ENCODE peak calls at places on chromosome 20, in five cellular contexts. One of them, this sample, is unnamed.

GRCh38 chr20:23425129-23425528 is 3.8 kb upstream of the NAPB start:
- DNase-seq in GM12865: no peak
- DNase-seq in sigmoid colon: no peak
- DNase-seq in cardiac fibroblast: no peak
- DNase-seq in psoas muscle: no peak
- DNase-seq in this sample: no peak

GRCh38 chr20:45983279-45983743 is 11.3 kb upstream of the ZNF335 start:
- DNase-seq in GM12865: no peak
- DNase-seq in sigmoid colon: peak; percentile 21
- DNase-seq in cardiac fibroblast: no peak
- DNase-seq in psoas muscle: no peak
- DNase-seq in this sample: no peak

GRCh38 chr20:38402089-38402488 is 33.0 kb downstream of the SNHG17 start:
- DNase-seq in GM12865: no peak
- DNase-seq in sigmoid colon: no peak
- DNase-seq in cardiac fibroblast: no peak
- DNase-seq in psoas muscle: no peak
- DNase-seq in this sample: no peak

GRCh38 chr20:58711266-58712051 is 18.9 kb downstream of the NPEPL1 start:
- DNase-seq in GM12865: no peak
- DNase-seq in sigmoid colon: peak; percentile 55
- DNase-seq in cardiac fibroblast: no peak
- DNase-seq in psoas muscle: no peak
- DNase-seq in this sample: no peak

GRCh38 chr20:50834599-50835005 is 39.7 kb downstream of the BCAS4 start:
- DNase-seq in GM12865: no peak
- DNase-seq in sigmoid colon: no peak
- DNase-seq in cardiac fibroblast: peak; percentile 31
- DNase-seq in psoas muscle: no peak
- DNase-seq in this sample: peak; percentile 27

GRCh38 chr20:38109025-38109541 is 56.0 kb downstream of the TGM2 start:
- DNase-seq in GM12865: no peak
- DNase-seq in sigmoid colon: peak; percentile 94
- DNase-seq in cardiac fibroblast: peak; percentile 81
- DNase-seq in psoas muscle: peak; percentile 73
- DNase-seq in this sample: no peak

GRCh38 chr20:45402946-45403345 is 5.1 kb upstream of the DBNDD2 start:
- DNase-seq in GM12865: no peak
- DNase-seq in sigmoid colon: no peak
- DNase-seq in cardiac fibroblast: no peak
- DNase-seq in psoas muscle: no peak
- DNase-seq in this sample: no peak

GRCh38 chr20:32158943-32159660 is 48.4 kb downstream of the PLAGL2 start:
- DNase-seq in GM12865: no peak
- DNase-seq in sigmoid colon: peak; percentile 28
- DNase-seq in cardiac fibroblast: no peak
- DNase-seq in psoas muscle: no peak
- DNase-seq in this sample: no peak

GRCh38 chr20:46703435-46703834 is 6.0 kb upstream of the SLC2A10 start:
- DNase-seq in GM12865: no peak
- DNase-seq in sigmoid colon: no peak
- DNase-seq in cardiac fibroblast: no peak
- DNase-seq in psoas muscle: no peak
- DNase-seq in this sample: no peak

GRCh38 chr20:57439432-57439831 is 48.2 kb downstream of the RBM38 start:
- DNase-seq in GM12865: no peak
- DNase-seq in sigmoid colon: peak; percentile 95
- DNase-seq in cardiac fibroblast: no peak
- DNase-seq in psoas muscle: peak; percentile 80
- DNase-seq in this sample: no peak

GRCh38 chr20:38452880-38453624 is 17.9 kb upstream of the SNHG17 start:
- DNase-seq in GM12865: no peak
- DNase-seq in sigmoid colon: peak; percentile 39
- DNase-seq in cardiac fibroblast: peak; percentile 68
- DNase-seq in psoas muscle: no peak
- DNase-seq in this sample: no peak

GRCh38 chr20:5657190-5657872 is 92.9 kb upstream of the SHLD1 start:
- DNase-seq in GM12865: no peak
- DNase-seq in sigmoid colon: peak; percentile 87
- DNase-seq in cardiac fibroblast: peak; percentile 98
- DNase-seq in psoas muscle: peak; percentile 51
- DNase-seq in this sample: no peak

GRCh38 chr20:46683939-46684750 is 5.1 kb downstream of the TP53RK start:
- DNase-seq in GM12865: no peak
- DNase-seq in sigmoid colon: peak; percentile 72
- DNase-seq in cardiac fibroblast: peak; percentile 70
- DNase-seq in psoas muscle: peak; percentile 62
- DNase-seq in this sample: peak; percentile 20

GRCh38 chr20:47124235-47124717 is 229.6 kb downstream of the EYA2 start:
- DNase-seq in GM12865: no peak
- DNase-seq in sigmoid colon: no peak
- DNase-seq in cardiac fibroblast: peak; percentile 37
- DNase-seq in psoas muscle: no peak
- DNase-seq in this sample: no peak

GRCh38 chr20:38196016-38196415 is 30.9 kb upstream of the TGM2 start:
- DNase-seq in GM12865: no peak
- DNase-seq in sigmoid colon: peak; percentile 25
- DNase-seq in cardiac fibroblast: no peak
- DNase-seq in psoas muscle: no peak
- DNase-seq in this sample: no peak

GRCh38 chr20:32333181-32333987 is 24.7 kb upstream of the ASXL1 start:
- DNase-seq in GM12865: peak; percentile 88
- DNase-seq in sigmoid colon: no peak
- DNase-seq in cardiac fibroblast: no peak
- DNase-seq in psoas muscle: no peak
- DNase-seq in this sample: no peak

GRCh38 chr20:38125157-38126056 is 39.7 kb downstream of the TGM2 start:
- DNase-seq in GM12865: no peak
- DNase-seq in sigmoid colon: peak; percentile 79
- DNase-seq in cardiac fibroblast: peak; percentile 90
- DNase-seq in psoas muscle: peak; percentile 47
- DNase-seq in this sample: no peak

GRCh38 chr20:46020515-46020914 is 8.5 kb upstream of the SLC12A5 start:
- DNase-seq in GM12865: no peak
- DNase-seq in sigmoid colon: no peak
- DNase-seq in cardiac fibroblast: no peak
- DNase-seq in psoas muscle: no peak
- DNase-seq in this sample: no peak

GRCh38 chr20:8535403-8536003 is 403.4 kb downstream of the PLCB1 start:
- DNase-seq in GM12865: peak; percentile 32
- DNase-seq in sigmoid colon: no peak
- DNase-seq in cardiac fibroblast: peak; percentile 26
- DNase-seq in psoas muscle: no peak
- DNase-seq in this sample: peak; percentile 19

GRCh38 chr20:47576516-47577033 is 74.9 kb downstream of the NCOA3 start:
- DNase-seq in GM12865: peak; percentile 68
- DNase-seq in sigmoid colon: peak; percentile 78
- DNase-seq in cardiac fibroblast: peak; percentile 88
- DNase-seq in psoas muscle: peak; percentile 70
- DNase-seq in this sample: peak; percentile 78

GRCh38 chr20:57876163-57876562 is 166.3 kb upstream of the PMEPA1 start:
- DNase-seq in GM12865: no peak
- DNase-seq in sigmoid colon: peak; percentile 17
- DNase-seq in cardiac fibroblast: no peak
- DNase-seq in psoas muscle: no peak
- DNase-seq in this sample: no peak

GRCh38 chr20:4101910-4102309 is 86.6 kb upstream of the RNF24 start:
- DNase-seq in GM12865: no peak
- DNase-seq in sigmoid colon: no peak
- DNase-seq in cardiac fibroblast: no peak
- DNase-seq in psoas muscle: no peak
- DNase-seq in this sample: no peak

GRCh38 chr20:57389695-57390603 is 1.2 kb upstream of the RBM38 start:
- DNase-seq in GM12865: peak; percentile 83
- DNase-seq in sigmoid colon: peak; percentile 74
- DNase-seq in cardiac fibroblast: no peak
- DNase-seq in psoas muscle: peak; percentile 63
- DNase-seq in this sample: no peak

GRCh38 chr20:32108814-32109391 is 611 bp upstream of the TM9SF4 start:
- DNase-seq in GM12865: no peak
- DNase-seq in sigmoid colon: no peak
- DNase-seq in cardiac fibroblast: no peak
- DNase-seq in psoas muscle: no peak
- DNase-seq in this sample: no peak

GRCh38 chr20:23139524-23139923 is 53.4 kb upstream of the CD93 start:
- DNase-seq in GM12865: no peak
- DNase-seq in sigmoid colon: peak; percentile 46
- DNase-seq in cardiac fibroblast: no peak
- DNase-seq in psoas muscle: peak; percentile 20
- DNase-seq in this sample: peak; percentile 14

GRCh38 chr20:2468581-2469407 is 1.8 kb downstream of the SNRPB start:
- DNase-seq in GM12865: peak; percentile 15
- DNase-seq in sigmoid colon: no peak
- DNase-seq in cardiac fibroblast: no peak
- DNase-seq in psoas muscle: no peak
- DNase-seq in this sample: no peak
- H3K4me3 ChIP-seq in GM12865: peak overlapping the region; percentile 96
- H3K4me3 ChIP-seq in sigmoid colon: no peak overlapping the region
- H3K4me3 ChIP-seq in cardiac fibroblast: peak overlapping the region; percentile 89
- H3K4me3 ChIP-seq in psoas muscle: peak overlapping the region; percentile 91
- H3K4me3 ChIP-seq in this sample: peak overlapping the region; percentile 72

GRCh38 chr20:44186201-44186600 is 787 bp downstream of the JPH2 start:
- DNase-seq in GM12865: no peak
- DNase-seq in sigmoid colon: no peak
- DNase-seq in cardiac fibroblast: no peak
- DNase-seq in psoas muscle: peak; percentile 59
- DNase-seq in this sample: no peak
- H3K4me3 ChIP-seq in GM12865: no peak overlapping the region
- H3K4me3 ChIP-seq in sigmoid colon: peak overlapping the region; percentile 60
- H3K4me3 ChIP-seq in cardiac fibroblast: no peak overlapping the region
- H3K4me3 ChIP-seq in psoas muscle: peak overlapping the region; percentile 84
- H3K4me3 ChIP-seq in this sample: peak overlapping the region; percentile 47

GRCh38 chr20:17674722-17675518 is 7.1 kb downstream of the RRBP1 start:
- DNase-seq in GM12865: no peak
- DNase-seq in sigmoid colon: no peak
- DNase-seq in cardiac fibroblast: peak; percentile 67
- DNase-seq in psoas muscle: no peak
- DNase-seq in this sample: no peak

GRCh38 chr20:17678295-17678694 is 3.7 kb downstream of the RRBP1 start:
- DNase-seq in GM12865: no peak
- DNase-seq in sigmoid colon: no peak
- DNase-seq in cardiac fibroblast: no peak
- DNase-seq in psoas muscle: no peak
- DNase-seq in this sample: no peak

GRCh38 chr20:17675519-17676377 is 6.3 kb downstream of the RRBP1 start:
- DNase-seq in GM12865: no peak
- DNase-seq in sigmoid colon: no peak
- DNase-seq in cardiac fibroblast: no peak
- DNase-seq in psoas muscle: no peak
- DNase-seq in this sample: no peak

GRCh38 chr20:17676942-17677341 is 5.1 kb downstream of the RRBP1 start:
- DNase-seq in GM12865: no peak
- DNase-seq in sigmoid colon: no peak
- DNase-seq in cardiac fibroblast: peak; percentile 52
- DNase-seq in psoas muscle: no peak
- DNase-seq in this sample: no peak

DNA sequence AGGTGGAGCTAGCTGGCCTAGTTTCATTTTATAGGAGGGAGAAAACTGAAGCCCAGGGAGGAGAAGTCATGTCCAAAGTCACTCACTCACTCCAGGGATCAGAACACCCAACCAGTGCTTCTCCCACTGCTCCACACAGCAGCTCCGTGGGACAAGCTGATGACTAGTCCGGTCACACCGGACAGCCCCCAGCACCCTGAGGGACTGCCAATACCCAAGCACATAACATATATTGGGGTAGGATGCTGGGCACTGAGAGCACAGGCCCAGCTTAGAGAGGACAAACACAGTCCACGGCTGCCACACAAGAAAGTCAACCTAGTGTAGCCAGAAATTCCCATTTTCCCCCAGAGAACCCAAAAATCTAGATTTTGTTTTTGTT is 5.7 kb downstream of the RRBP1 start:
- DNase-seq in GM12865: no peak
- DNase-seq in sigmoid colon: no peak
- DNase-seq in cardiac fibroblast: no peak
- DNase-seq in psoas muscle: no peak
- DNase-seq in this sample: no peak
- H3K4me3 ChIP-seq in GM12865: no peak overlapping the region
- H3K4me3 ChIP-seq in sigmoid colon: no peak overlapping the region
- H3K4me3 ChIP-seq in cardiac fibroblast: no peak overlapping the region
- H3K4me3 ChIP-seq in psoas muscle: no peak overlapping the region
- H3K4me3 ChIP-seq in this sample: no peak overlapping the region

GRCh38 chr20:49568491-49569151 is 684 bp upstream of the PTGIS start:
- DNase-seq in GM12865: no peak
- DNase-seq in sigmoid colon: peak; percentile 67
- DNase-seq in cardiac fibroblast: peak; percentile 76
- DNase-seq in psoas muscle: no peak
- DNase-seq in this sample: no peak
- H3K4me3 ChIP-seq in GM12865: no peak overlapping the region
- H3K4me3 ChIP-seq in sigmoid colon: peak overlapping the region; percentile 47
- H3K4me3 ChIP-seq in cardiac fibroblast: no peak overlapping the region
- H3K4me3 ChIP-seq in psoas muscle: no peak overlapping the region
- H3K4me3 ChIP-seq in this sample: no peak overlapping the region

DNA sequence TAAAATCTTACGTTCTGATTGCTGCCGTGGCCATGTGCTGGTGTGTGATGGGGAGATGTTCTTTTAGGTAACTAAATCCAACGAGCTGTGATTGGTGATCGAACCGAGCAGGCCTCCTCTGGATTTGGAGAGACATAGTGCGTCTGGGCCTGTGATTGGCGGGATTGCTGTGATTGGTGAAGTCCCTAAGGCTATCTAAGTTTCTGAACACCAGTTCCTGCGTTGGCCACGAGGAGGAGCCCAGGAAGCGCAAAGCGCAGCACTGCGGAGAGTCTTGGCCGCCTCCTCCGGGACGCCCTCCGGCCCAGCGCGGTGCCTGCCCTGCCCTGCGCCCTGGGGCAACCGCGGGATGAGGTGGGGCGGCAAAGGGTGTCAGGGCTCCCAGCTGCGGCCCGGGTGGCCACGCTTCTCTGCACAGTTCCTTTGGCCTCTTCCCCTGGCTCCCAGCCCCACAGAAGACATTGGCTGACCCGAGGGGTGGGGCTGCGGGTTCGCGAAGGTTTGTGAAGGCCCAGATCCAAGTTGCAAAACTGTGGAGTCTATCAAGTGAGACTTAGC is 33.0 kb downstream of the HNF4A start:
- DNase-seq in GM12865: peak; percentile 79
- DNase-seq in sigmoid colon: peak; percentile 71
- DNase-seq in cardiac fibroblast: peak; percentile 73
- DNase-seq in psoas muscle: peak; percentile 85
- DNase-seq in this sample: peak; percentile 89
- H3K4me3 ChIP-seq in GM12865: no peak overlapping the region
- H3K4me3 ChIP-seq in sigmoid colon: no peak overlapping the region
- H3K4me3 ChIP-seq in cardiac fibroblast: no peak overlapping the region
- H3K4me3 ChIP-seq in psoas muscle: no peak overlapping the region
- H3K4me3 ChIP-seq in this sample: no peak overlapping the region